ENCODE peak calls at places on chromosomes 12 and 14, in seven cellular contexts. P is A549, H is tibial artery, Q is coronary artery, R is cardiac muscle cell, O is fibroblast of lung, N is Calu3. V is an unnamed sample.

GRCh38 chr12:123861392-123861791 is 99.3 kb downstream of the DNAH10 start:
- DNase-seq in P (no peak), O (no peak), N (no peak), R (no peak), Q (no peak), H (no peak), V (no peak)

GRCh38 chr12:18079541-18080230 is 10.3 kb downstream of the RERGL start:
- DNase-seq in O (no peak), N (no peak), P (no peak), H (no peak), R (no peak), Q (no peak), V (no peak)

GRCh38 chr12:15800278-15800677 is 11.1 kb upstream of the EPS8 start:
- DNase-seq in Q (no peak), R (no peak), O (no peak), H (no peak), P (peak), N (no peak), V (no peak)

GRCh38 chr12:116416161-116416560 is 138.7 kb upstream of the MED13L start:
- DNase-seq in H (no peak), R (no peak), O (no peak), P (no peak), Q (no peak), N (no peak), V (no peak)

GRCh38 chr12:52582971-52583456 is 9.4 kb upstream of the KRT74 start:
- DNase-seq in R (peak), P (peak), H (peak), O (peak), Q (peak), N (peak), V (peak)

GRCh38 chr12:119016715-119017114 is 35.4 kb downstream of the SRRM4 start:
- DNase-seq in Q (no peak), N (no peak), R (no peak), P (no peak), O (no peak), H (no peak), V (no peak)

GRCh38 chr14:103260629-103261124 is 73.4 kb upstream of the EIF5 start:
- DNase-seq in R (no peak), P (peak), H (peak), N (peak), Q (no peak), O (peak), V (no peak)

GRCh38 chr12:130300725-130301124 is 37.0 kb upstream of the PIWIL1 start:
- DNase-seq in Q (no peak), R (no peak), N (no peak), H (no peak), O (no peak), P (no peak), V (no peak)

GRCh38 chr14:22520235-22520634 is 68.8 kb downstream of the DAD1 start:
- DNase-seq in P (no peak), R (no peak), O (peak), H (no peak), N (no peak), Q (no peak), V (no peak)

GRCh38 chr14:85537526-85537925 is 7.6 kb downstream of the FLRT2 start:
- DNase-seq in R (no peak), O (no peak), N (no peak), Q (no peak), H (no peak), P (no peak), V (no peak)

GRCh38 chr14:85535916-85536834 is 6.2 kb downstream of the FLRT2 start:
- DNase-seq in P (peak), N (no peak), R (no peak), H (no peak), Q (no peak), O (peak), V (no peak)

GRCh38 chr14:85538636-85539035 is 8.7 kb downstream of the FLRT2 start:
- DNase-seq in Q (no peak), H (no peak), P (no peak), N (no peak), R (no peak), O (no peak), V (no peak)

GRCh38 chr14:85535316-85535715 is 5.4 kb downstream of the FLRT2 start:
- DNase-seq in H (no peak), R (no peak), O (no peak), Q (no peak), N (no peak), P (no peak), V (no peak)

DNA sequence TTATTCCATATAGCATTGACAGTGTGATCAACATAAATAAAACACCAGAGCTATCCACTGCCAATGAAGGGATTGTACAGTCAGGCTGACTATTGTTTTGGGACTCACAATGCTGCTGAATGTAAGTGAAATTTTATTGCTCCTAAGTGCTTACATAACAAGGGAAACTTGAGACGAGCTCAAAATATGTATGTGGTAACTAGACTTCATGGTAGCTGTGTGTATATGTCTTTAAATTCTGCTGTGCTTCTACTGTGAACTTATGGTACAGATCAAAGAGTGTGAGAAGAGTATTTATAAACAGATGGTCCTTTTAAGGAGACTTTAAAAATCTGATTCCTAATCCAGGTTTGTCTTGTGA is 6.9 kb downstream of the FLRT2 start:
- DNase-seq in H (no peak), N (no peak), O (peak), R (no peak), Q (no peak), P (no peak), V (no peak)
- TF ChIP-seq CTCF in H (no peak), N (no peak), O (no peak), R (no peak), Q (no peak), P (no peak), V (no peak)

GRCh38 chr12:84508325-84508861 is 404.2 kb downstream of the SLC6A15 start:
- DNase-seq in R (no peak), Q (no peak), H (peak), N (peak), O (peak), P (peak), V (peak)
- TF ChIP-seq CTCF in R (peak), Q (no peak), H (peak), N (no peak), O (peak), P (no peak), V (peak)

GRCh38 chr14:54985156-54985555 is 41.7 kb downstream of the WDHD1 start:
- DNase-seq in O (no peak), H (no peak), Q (no peak), N (no peak), P (no peak), R (no peak), V (no peak)

GRCh38 chr14:54975856-54976255 is 51.0 kb downstream of the WDHD1 start:
- DNase-seq in N (no peak), Q (no peak), R (no peak), P (peak), H (no peak), O (peak), V (no peak)

GRCh38 chr14:54976316-54976715 is 50.6 kb downstream of the WDHD1 start:
- DNase-seq in R (no peak), O (peak), Q (no peak), P (no peak), H (no peak), N (no peak), V (no peak)

GRCh38 chr14:54979039-54979438 is 47.9 kb downstream of the WDHD1 start:
- DNase-seq in N (no peak), P (no peak), O (no peak), R (no peak), H (no peak), Q (no peak), V (no peak)

GRCh38 chr14:54981698-54982097 is 45.2 kb downstream of the WDHD1 start:
- DNase-seq in O (peak), P (peak), N (no peak), H (no peak), R (no peak), Q (no peak), V (no peak)
- TF ChIP-seq CTCF in O (no peak), P (peak), N (no peak), H (no peak), R (peak), Q (no peak), V (peak)

GRCh38 chr12:83823386-83824045 is 1089.1 kb downstream of the SLC6A15 start:
- DNase-seq in R (peak), P (peak), Q (no peak), O (peak), H (no peak), N (peak), V (peak)
- TF ChIP-seq CTCF in R (peak), P (peak), Q (no peak), O (no peak), H (no peak), N (no peak), V (peak)

V was measured in nephron progenitor cell.